ENCODE peak calls at places on chromosomes 7 and 10, in four cellular contexts. F is cardiac muscle cell; G is CD4-positive, alpha-beta T cell; D is NCI-H1105. T is an unnamed sample.
A peak's percentile ranks its signal among the peaks of the same experiment; 100 is the strongest.

GRCh38 chr10:3172081-3172445 is 519 bp downstream of the PITRM1 start:
- DNase-seq in F (peak; percentile 58), G (no peak), D (no peak), T (no peak)

GRCh38 chr10:35237766-35238512 is 98.4 kb upstream of the CCNY start:
- DNase-seq in F (no peak), G (no peak), D (no peak), T (no peak)

GRCh38 chr10:36670616-36671402 is 454.6 kb upstream of the ANKRD30A start:
- DNase-seq in F (no peak), G (no peak), D (no peak), T (no peak)

GRCh38 chr7:13560441-13560840 is 429.0 kb downstream of the ETV1 start:
- DNase-seq in F (peak; percentile 10), G (no peak), D (no peak), T (no peak)

GRCh38 chr10:119159332-119159731 is 6.2 kb downstream of the SFXN4 start:
- DNase-seq in F (no peak), G (no peak), D (no peak), T (no peak)

GRCh38 chr10:107037192-107038122 is 127.0 kb downstream of the SORCS1 start:
- DNase-seq in F (no peak), G (no peak), D (no peak), T (no peak)

GRCh38 chr7:25272265-25272664 is 44.0 kb upstream of the NPVF start:
- DNase-seq in F (no peak), G (no peak), D (no peak), T (no peak)

GRCh38 chr10:17562572-17562971 is 54.6 kb downstream of the HACD1 start:
- DNase-seq in F (peak; percentile 97), G (no peak), D (no peak), T (no peak)

GRCh38 chr10:124728071-124728829 is 15.9 kb downstream of the FAM53B start:
- DNase-seq in F (peak; percentile 76), G (peak; percentile 33), D (no peak), T (peak; percentile 62)

GRCh38 chr10:46546591-46547330 is 9.7 kb downstream of the GPRIN2 start:
- DNase-seq in F (no peak), G (peak; percentile 30), D (no peak), T (no peak)

GRCh38 chr7:99831595-99831994 is 3.8 kb downstream of the CYP3A43 start:
- DNase-seq in F (no peak), G (no peak), D (no peak), T (no peak)

GRCh38 chr7:16317406-16317805 is 103.9 kb downstream of the CRPPA start:
- DNase-seq in F (no peak), G (no peak), D (no peak), T (no peak)

GRCh38 chr10:127996586-127996985 is 89.7 kb downstream of the PTPRE start:
- DNase-seq in F (peak; percentile 82), G (no peak), D (no peak), T (no peak)

GRCh38 chr7:29275018-29275318 is 80.4 kb downstream of the CHN2 start:
- DNase-seq in F (no peak), G (no peak), D (no peak), T (no peak)

GRCh38 chr7:69892790-69893189 is 294.5 kb downstream of the AUTS2 start:
- DNase-seq in F (no peak), G (no peak), D (no peak), T (no peak)

GRCh38 chr7:147136369-147136768 is 1019.8 kb downstream of the CNTNAP2 start:
- DNase-seq in F (no peak), G (no peak), D (no peak), T (no peak)

GRCh38 chr7:130986271-130986690 is 252.3 kb upstream of the KLF14 start:
- DNase-seq in F (peak; percentile 63), G (no peak), D (no peak), T (no peak)

T was measured in B cell.